ENCODE peak calls at places on chromosomes 7 and 10, in seven cellular contexts. M is AG08395; D is choroid plexus epithelial cell; P is RWPE1; U is naive thymus-derived CD8-positive, alpha-beta T cell; Z is HL-60; X is aorta. J is an unnamed sample.

GRCh38 chr10:110006358-110007170 is 1.2 kb upstream of the ADD3 start:
- DNase-seq in X (peak), M (peak), P (peak), Z (no peak), D (peak), U (no peak), J (peak)

GRCh38 chr7:22683379-22683778 is 43.6 kb upstream of the IL6 start:
- DNase-seq in Z (no peak), M (no peak), D (no peak), U (no peak), X (no peak), P (no peak), J (no peak)

GRCh38 chr7:47827321-47827720 is 120.9 kb downstream of the PKD1L1 start:
- DNase-seq in U (no peak), Z (no peak), D (no peak), M (no peak), X (no peak), P (no peak), J (no peak)

GRCh38 chr7:75638607-75639070 is 100.1 kb downstream of the HIP1 start:
- DNase-seq in P (peak), U (no peak), Z (no peak), D (no peak), X (peak), M (peak), J (peak)

GRCh38 chr7:91182819-91183405 is 81.3 kb upstream of the FZD1 start:
- DNase-seq in X (no peak), M (peak), P (peak), Z (no peak), D (peak), U (no peak), J (peak)

GRCh38 chr7:1098243-1099153 is 10.6 kb downstream of the GPER1 start:
- DNase-seq in P (no peak), U (no peak), M (no peak), D (no peak), Z (no peak), X (no peak), J (no peak)

GRCh38 chr7:77729574-77730348 is 33.5 kb downstream of the RSBN1L start:
- DNase-seq in Z (no peak), M (no peak), D (peak), X (no peak), P (no peak), U (no peak), J (no peak)

GRCh38 chr10:19816420-19817250 is at the start of gene PLXDC2:
- DNase-seq in Z (no peak), U (no peak), D (peak), X (peak), P (no peak), M (peak), J (peak)

GRCh38 chr10:50593523-50593922 is 30.2 kb downstream of the SGMS1 start:
- DNase-seq in Z (no peak), X (no peak), D (peak), P (no peak), U (no peak), M (peak), J (no peak)

GRCh38 chr7:106071999-106072714 is 40.0 kb downstream of the SYPL1 start:
- DNase-seq in X (no peak), M (no peak), U (no peak), D (peak), P (no peak), Z (no peak), J (peak)

GRCh38 chr7:75798770-75799169 is 14.8 kb downstream of the CCL24 start:
- DNase-seq in X (no peak), Z (no peak), D (no peak), P (no peak), U (no peak), M (no peak), J (no peak)

GRCh38 chr7:137086896-137087295 is 218.4 kb downstream of the CHRM2 start:
- DNase-seq in D (no peak), U (no peak), Z (no peak), X (no peak), P (no peak), M (no peak), J (no peak)

GRCh38 chr7:73436031-73436929 is 2.7 kb downstream of the FZD9 start:
- DNase-seq in Z (no peak), U (no peak), D (peak), X (no peak), M (no peak), P (no peak), J (peak)

GRCh38 chr7:80763704-80764103 is 125.3 kb downstream of the CD36 start:
- DNase-seq in P (no peak), M (no peak), Z (no peak), X (no peak), D (no peak), U (no peak), J (no peak)